ENCODE peak calls at places on chromosome 1, in four cellular contexts. T is T follicular helper cell; W is left ventricle myocardium inferior; F is stimulated activated CD8-positive, alpha-beta memory T cell treated with anti-CD3 and anti-CD28 coated beads, Interleukin-4, amount 100 ng/mL, for 1 hour. M is an unnamed sample.

GRCh38 chr1:168112673-168113305 is 23.9 kb downstream of the GPR161 start:
- DNase-seq in T (no peak), W (no peak), F (no peak), M (no peak)

GRCh38 chr1:33849206-33849605 is 14.7 kb upstream of the HMGB4 start:
- DNase-seq in T (no peak), W (no peak), F (no peak), M (no peak)

GRCh38 chr1:201266774-201267173 is 16.5 kb upstream of the PKP1 start:
- DNase-seq in T (no peak), W (no peak), F (no peak), M (no peak)

GRCh38 chr1:1758059-1758621 is 20.1 kb downstream of the NADK start:
- DNase-seq in T (no peak), W (no peak), F (no peak), M (no peak)

GRCh38 chr1:64965239-64966157 is 851 bp downstream of the JAK1 start:
- DNase-seq in T (peak), W (peak), F (peak), M (no peak)

GRCh38 chr1:230749635-230750034 is 2.4 kb downstream of the CAPN9 start:
- DNase-seq in T (no peak), W (no peak), F (no peak), M (no peak)

GRCh38 chr1:232641507-232641906 is 11.6 kb upstream of the SIPA1L2 start:
- DNase-seq in T (no peak), W (no peak), F (no peak), M (no peak)

GRCh38 chr1:45205000-45205909 is 1.1 kb downstream of the ZSWIM5 start:
- DNase-seq in T (peak), W (peak), F (no peak), M (no peak)

GRCh38 chr1:29889776-29890175 is 653.5 kb downstream of the PTPRU start:
- DNase-seq in T (no peak), W (no peak), F (no peak), M (no peak)

GRCh38 chr1:43234267-43234666 is 35.5 kb upstream of the TMEM125 start:
- DNase-seq in T (no peak), W (no peak), F (no peak), M (no peak)

GRCh38 chr1:205802060-205802459 is 10.9 kb downstream of the SLC41A1 start:
- DNase-seq in T (no peak), W (no peak), F (no peak), M (no peak)

GRCh38 chr1:94672934-94673333 is 131.4 kb upstream of the F3 start:
- DNase-seq in T (no peak), W (no peak), F (no peak), M (no peak)

GRCh38 chr1:226912587-226913176 is 27.4 kb upstream of the COQ8A start:
- DNase-seq in T (no peak), W (peak), F (peak), M (peak)

GRCh38 chr1:229762891-229763290 is 136.8 kb downstream of the URB2 start:
- DNase-seq in T (no peak), W (no peak), F (no peak), M (no peak)

GRCh38 chr1:31671147-31671546 is 26.5 kb upstream of the PEF1 start:
- DNase-seq in T (no peak), W (no peak), F (no peak), M (no peak)

GRCh38 chr1:150221552-150221951 is 14.4 kb downstream of the ANP32E start:
- DNase-seq in T (no peak), W (no peak), F (no peak), M (no peak)

GRCh38 chr1:244834596-244835275 is 722 bp upstream of the COX20 start:
- DNase-seq in T (peak), W (peak), F (peak), M (peak)